ENCODE peak calls at places on chromosome 3, in four cellular contexts. S is ovary, K is hepatocyte, L is stomach. O is an unnamed sample. For H3K36me3, the result is how much of the 10 kb centered on the place peaks cover.

GRCh38 chr3:128218476-128218829 is 65.2 kb downstream of the EEFSEC start:
- DNase-seq in L (no peak), K (no peak), S (no peak), O (no peak)

GRCh38 chr3:110973263-110973895 is 98.2 kb upstream of the NECTIN3 start:
- DNase-seq in K (no peak), S (no peak), L (no peak), O (no peak)

GRCh38 chr3:195768414-195768813 is 43.3 kb downstream of the MUC4 start:
- DNase-seq in L (no peak), S (no peak), K (no peak), O (no peak)

GRCh38 chr3:187290561-187290960 is 976 bp downstream of the MASP1 start:
- DNase-seq in L (no peak), S (no peak), K (no peak), O (no peak)

GRCh38 chr3:3806856-3807255 is 7.6 kb downstream of the LRRN1 start:
- DNase-seq in S (no peak), K (no peak), L (no peak), O (no peak)

GRCh38 chr3:42164635-42165034 is 73.5 kb downstream of the TRAK1 start:
- DNase-seq in S (no peak), L (no peak), K (no peak), O (no peak)

GRCh38 chr3:167740961-167741587 is 5.6 kb downstream of the SERPINI1 start:
- DNase-seq in S (no peak), K (peak), L (no peak), O (no peak)

GRCh38 chr3:106212658-106213222 is 343.9 kb upstream of the CBLB start:
- DNase-seq in L (no peak), K (no peak), S (no peak), O (no peak)

GRCh38 chr3:56747150-56747549 is 54.6 kb downstream of the ARHGEF3 start:
- DNase-seq in L (no peak), K (no peak), S (no peak), O (no peak)

GRCh38 chr3:66390013-66390412 is 110.8 kb downstream of the LRIG1 start:
- DNase-seq in L (no peak), K (no peak), S (no peak), O (no peak)

GRCh38 chr3:71903141-71903540 is 118.2 kb upstream of the PROK2 start:
- DNase-seq in S (no peak), L (no peak), K (no peak), O (no peak)

GRCh38 chr3:129442947-129443346 is 2.9 kb downstream of the IFT122 start:
- DNase-seq in L (no peak), K (no peak), S (no peak), O (no peak)

GRCh38 chr3:72970942-72971341 is 25.7 kb upstream of the PPP4R2 start:
- DNase-seq in L (no peak), K (no peak), S (no peak), O (no peak)

GRCh38 chr3:101279765-101280385 is 40.5 kb downstream of the IMPG2 start:
- DNase-seq in L (no peak), S (no peak), K (no peak), O (no peak)

GRCh38 chr3:46500631-46501377 is 3.0 kb downstream of the RTP3 start:
- DNase-seq in S (no peak), L (no peak), K (no peak), O (no peak)

GRCh38 chr3:127684871-127685707 is 12.3 kb downstream of the ABTB1 start:
- DNase-seq in L (no peak), S (peak), K (no peak), O (no peak)

GRCh38 chr3:193776626-193777025 is 183.6 kb downstream of the OPA1 start:
- DNase-seq in L (no peak), K (no peak), S (no peak), O (no peak)

GRCh38 chr3:122101646-122102045 is 46.5 kb downstream of the CD86 start:
- DNase-seq in K (peak), S (no peak), L (no peak), O (peak)

GRCh38 chr3:35679409-35680080 is 40.2 kb downstream of the ARPP21 start:
- DNase-seq in K (no peak), L (no peak), S (no peak), O (no peak)

GRCh38 chr3:46866032-46866595 is 2.9 kb upstream of the MYL3 start:
- DNase-seq in S (no peak), L (no peak), K (no peak), O (no peak)

GRCh38 chr3:179977356-179977755 is 59.4 kb downstream of the PEX5L start:
- DNase-seq in L (no peak), K (no peak), S (no peak), O (no peak)

GRCh38 chr3:15288331-15288726 is 44.1 kb downstream of the SH3BP5 start:
- DNase-seq in S (no peak), L (no peak), K (no peak), O (no peak)

GRCh38 chr3:23913873-23914743 is 2.7 kb downstream of the NKIRAS1 start:
- DNase-seq in K (no peak), L (no peak), S (no peak), O (no peak)

GRCh38 chr3:45095916-45096526 is 50.2 kb downstream of the CDCP1 start:
- DNase-seq in S (no peak), L (no peak), K (no peak), O (no peak)

GRCh38 chr3:58874795-58875194 is 175.0 kb downstream of the CFAP20DC start:
- DNase-seq in L (no peak), K (no peak), S (no peak), O (peak)

GRCh38 chr3:72428803-72429202 is 419.4 kb downstream of the SHQ1 start:
- DNase-seq in K (no peak), L (no peak), S (no peak), O (no peak)

GRCh38 chr3:62151591-62151990 is 221.8 kb downstream of the FEZF2 start:
- DNase-seq in L (no peak), S (no peak), K (no peak), O (no peak)

DNA sequence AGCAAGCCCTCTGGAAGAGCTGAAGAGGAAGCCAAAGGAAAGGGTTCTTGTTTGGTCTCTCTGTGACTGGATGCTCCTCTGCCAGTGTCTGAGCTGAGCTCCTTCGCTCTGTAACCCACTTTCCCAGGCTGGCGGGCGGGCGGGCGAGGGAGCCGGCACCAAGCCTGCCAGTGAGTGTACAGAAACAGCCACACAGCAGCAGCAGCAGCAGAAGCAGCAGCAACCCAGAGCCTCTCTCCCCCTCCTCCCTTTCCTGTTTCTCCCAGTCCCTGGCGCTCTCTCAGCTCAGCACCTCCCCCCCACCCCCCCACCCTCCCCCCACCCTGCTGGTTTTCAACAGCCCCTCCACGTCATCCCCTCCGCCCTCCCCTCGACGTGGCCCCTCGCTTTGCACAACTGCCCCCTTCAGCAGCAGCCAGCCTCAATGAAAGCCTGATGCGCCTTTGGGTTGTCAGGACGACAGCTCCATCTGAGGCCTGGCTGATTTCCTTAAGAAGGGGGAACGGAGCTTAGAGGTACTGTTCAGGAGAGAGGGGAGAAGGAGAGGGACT is at the start of gene LSAMP:
- DNase-seq in K (peak), L (no peak), S (peak), O (no peak)
- H3K4me3 ChIP-seq in K (peak), L (peak), S (peak), O (peak)

DNA sequence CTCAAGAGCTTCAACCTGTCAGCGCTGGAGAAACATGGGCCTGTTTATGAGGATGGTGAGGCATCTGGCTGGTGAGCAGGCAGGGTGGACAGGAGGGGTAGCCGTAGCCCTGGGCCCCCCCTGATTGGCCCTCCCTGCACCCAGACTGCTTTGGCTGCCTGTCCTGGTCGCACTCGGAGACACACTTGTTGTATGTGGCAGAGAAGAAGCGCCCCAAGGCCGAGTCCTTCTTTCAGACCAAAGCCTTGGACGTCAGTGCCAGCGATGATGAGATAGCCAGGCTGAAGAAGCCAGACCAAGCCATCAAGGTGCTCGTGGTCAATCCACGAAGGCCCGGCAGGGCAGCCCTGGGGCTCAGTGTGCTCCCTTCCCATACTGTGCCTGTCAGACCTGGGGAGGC is 1.8 kb downstream of the APEH start:
- DNase-seq in K (no peak), S (no peak), L (no peak), O (no peak)
- H3K36me3 ChIP-seq in K (under half), S (under half), L (half or more), O (under half)

DNA sequence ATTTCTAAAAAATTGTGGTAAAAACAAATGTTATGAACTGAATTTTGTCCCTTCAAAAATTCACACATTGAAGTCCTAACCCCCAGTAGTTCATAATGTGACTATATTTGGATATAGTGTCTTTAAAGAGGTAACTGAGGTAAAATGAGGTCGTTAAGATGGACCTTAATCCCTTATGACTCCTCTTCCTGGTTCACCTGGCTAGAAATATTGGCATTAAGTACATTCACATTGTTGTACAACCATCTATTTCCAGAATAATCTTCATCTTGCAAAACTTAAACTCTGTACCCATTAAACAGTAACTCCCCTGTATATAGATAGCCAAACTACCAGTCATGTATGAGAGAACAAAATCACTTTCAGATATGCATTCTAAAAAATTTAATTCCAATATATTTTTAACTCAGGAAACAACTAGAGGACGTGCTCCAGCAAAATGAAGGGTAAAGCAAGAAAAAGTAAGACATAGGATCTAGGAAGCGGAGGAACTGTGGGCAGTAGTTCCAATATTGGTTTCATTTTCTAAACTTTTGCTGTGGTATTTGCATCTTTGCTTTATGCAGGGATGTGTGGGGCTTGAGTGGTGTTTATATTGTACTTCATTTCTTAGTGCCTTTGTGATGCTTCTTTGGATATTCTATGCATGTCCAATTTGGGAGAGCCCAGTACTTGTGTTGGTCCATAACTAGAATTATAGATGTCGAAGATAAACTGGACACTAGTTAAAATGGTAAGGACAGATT is 36.7 kb upstream of the IL20RB start:
- DNase-seq in K (no peak), S (no peak), L (no peak), O (no peak)
- H3K4me3 ChIP-seq in K (no peak), S (no peak), L (no peak), O (no peak)

GRCh38 chr3:31610700-31611275 is 78.1 kb downstream of the STT3B start:
- DNase-seq in K (peak), L (no peak), S (no peak), O (no peak)

GRCh38 chr3:31606453-31606852 is 73.7 kb downstream of the STT3B start:
- DNase-seq in K (no peak), L (no peak), S (no peak), O (no peak)
- H3K36me3 ChIP-seq in K (under half), L (under half), S (under half), O (under half)

GRCh38 chr3:93981649-93982048 is 1.7 kb downstream of the ARL13B start:
- DNase-seq in K (no peak), S (no peak), L (no peak), O (no peak)
- H3K4me3 ChIP-seq in K (no peak), S (no peak), L (no peak), O (no peak)

GRCh38 chr3:158672293-158673176 is at the start of gene LXN:
- DNase-seq in K (peak), S (peak), L (peak), O (peak)

GRCh38 chr3:158663832-158664231 is 8.6 kb downstream of the LXN start:
- DNase-seq in L (no peak), S (no peak), K (no peak), O (no peak)

GRCh38 chr3:158668506-158668905 is 3.9 kb downstream of the LXN start:
- DNase-seq in K (no peak), L (no peak), S (no peak), O (no peak)
- H3K36me3 ChIP-seq in K (under half), L (half or more), S (under half), O (under half)

GRCh38 chr3:29279276-29279675 is 1.6 kb upstream of the RBMS3 start:
- DNase-seq in K (no peak), L (no peak), S (no peak), O (no peak)
- H3K4me3 ChIP-seq in K (no peak), L (peak), S (no peak), O (no peak)